ENCODE peak calls at places on chromosomes 1 and 21, in five cellular contexts. K, T, I, H and N are unnamed samples.

GRCh38 chr21:41684381-41685245 is 82.2 kb downstream of the RIPK4 start:
- DNase-seq in K (no peak), T (no peak), H (no peak), I (peak), N (peak)

GRCh38 chr1:181127898-181128453 is 39.5 kb downstream of the IER5 start:
- DNase-seq in I (no peak), H (no peak), K (no peak), T (no peak), N (peak)

GRCh38 chr21:45319461-45320211 is 31.9 kb upstream of the POFUT2 start:
- DNase-seq in T (no peak), K (no peak), I (no peak), H (no peak), N (no peak)

GRCh38 chr1:99858881-99859280 is 8.7 kb downstream of the AGL start:
- DNase-seq in I (no peak), K (no peak), T (no peak), H (no peak), N (no peak)

GRCh38 chr1:200154069-200154767 is 126.7 kb downstream of the NR5A2 start:
- DNase-seq in H (no peak), K (no peak), I (no peak), T (peak), N (peak)

GRCh38 chr1:41482001-41482765 is 2.3 kb downstream of the EDN2 start:
- DNase-seq in I (no peak), T (no peak), H (no peak), K (peak), N (peak)

GRCh38 chr1:175250027-175250426 is 57.5 kb upstream of the KIAA0040 start:
- DNase-seq in H (no peak), T (no peak), K (no peak), I (no peak), N (peak)

GRCh38 chr1:156582388-156583022 is 3.0 kb downstream of the TTC24 start:
- DNase-seq in T (no peak), K (no peak), H (no peak), I (no peak), N (no peak)

GRCh38 chr1:202106340-202107284 is 16.1 kb upstream of the GPR37L1 start:
- DNase-seq in I (no peak), T (peak), H (no peak), K (no peak), N (peak)

GRCh38 chr1:15341634-15342375 is 67.9 kb upstream of the EFHD2 start:
- DNase-seq in H (no peak), T (no peak), K (no peak), I (peak), N (peak)

GRCh38 chr1:168301664-168302320 is 21.1 kb downstream of the TBX19 start:
- DNase-seq in K (no peak), T (no peak), I (peak), H (no peak), N (peak)

GRCh38 chr1:168321945-168322344 is 41.3 kb downstream of the TBX19 start:
- DNase-seq in I (peak), K (no peak), T (no peak), H (no peak), N (peak)

GRCh38 chr1:31441558-31441957 is 28.5 kb downstream of the SERINC2 start:
- DNase-seq in I (no peak), H (no peak), K (no peak), T (no peak), N (no peak)

GRCh38 chr1:219927956-219928790 is at the start of gene SLC30A10:
- DNase-seq in T (peak), K (no peak), H (no peak), I (no peak), N (peak)

GRCh38 chr1:239428311-239428710 is 41.9 kb downstream of the CHRM3 start:
- DNase-seq in H (no peak), I (no peak), K (no peak), T (no peak), N (no peak)

GRCh38 chr1:8764301-8764937 is 53.0 kb downstream of the RERE start:
- DNase-seq in I (no peak), H (no peak), T (no peak), K (no peak), N (no peak)

GRCh38 chr1:8765253-8765652 is 52.2 kb downstream of the RERE start:
- DNase-seq in K (no peak), I (no peak), T (no peak), H (no peak), N (no peak)

GRCh38 chr1:8767006-8767405 is 50.4 kb downstream of the RERE start:
- DNase-seq in T (no peak), I (peak), K (no peak), H (no peak), N (no peak)

DNA sequence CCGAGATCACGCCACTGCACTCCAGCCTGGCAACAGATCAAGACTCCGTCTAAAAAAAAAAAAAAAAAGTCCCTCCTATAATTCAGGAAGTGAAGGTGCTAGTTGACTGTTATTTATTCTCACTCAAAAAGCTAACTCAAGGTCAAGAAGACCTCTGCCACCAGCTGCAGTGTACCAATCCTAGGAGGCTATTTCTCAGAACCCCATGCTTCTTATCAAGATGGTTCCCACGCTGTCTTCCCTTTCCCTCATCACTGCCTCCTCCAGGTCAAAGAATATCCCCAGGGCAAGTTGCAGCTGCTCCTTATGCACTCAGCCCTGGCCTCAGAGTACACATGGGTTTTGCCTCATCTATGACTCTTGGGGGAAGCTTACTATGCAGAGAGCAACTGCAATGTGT is 53.6 kb downstream of the RERE start:
- DNase-seq in T (peak), H (no peak), I (no peak), K (no peak), N (peak)
- H3K4me3 ChIP-seq in T (no peak), H (no peak), I (no peak), K (no peak), N (no peak)

GRCh38 chr1:102790997-102791396 is 317.3 kb downstream of the COL11A1 start:
- DNase-seq in I (peak), H (no peak), K (no peak), T (no peak), N (no peak)
- TF ChIP-seq CTCF in I (peak), H (no peak), K (no peak), T (no peak), N (no peak)

GRCh38 chr1:95042286-95042685 is 30.5 kb downstream of the ALG14 start:
- DNase-seq in K (peak), T (no peak), I (no peak), H (peak), N (no peak)
- H3K4me3 ChIP-seq in K (no peak), T (no peak), I (no peak), H (peak), N (no peak)

DNA sequence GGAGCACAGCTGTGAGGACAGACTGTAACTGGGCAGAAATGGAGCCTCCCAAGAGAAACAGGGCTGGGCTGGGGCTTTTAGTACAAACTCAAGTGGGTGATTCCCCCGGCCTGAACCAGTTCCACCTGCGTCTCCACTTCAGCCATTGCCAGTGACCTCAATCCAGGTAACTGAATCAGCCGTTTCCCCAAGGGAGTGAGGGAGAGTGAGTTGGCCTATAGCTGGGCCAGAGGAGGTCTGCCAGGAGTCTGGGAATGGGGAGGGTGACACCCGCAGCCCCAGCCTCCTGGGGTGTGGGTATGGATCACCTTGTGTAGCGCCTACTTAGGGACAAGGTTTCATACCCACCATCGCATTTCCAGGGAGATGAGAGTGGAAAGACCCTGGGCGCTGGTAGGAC is 8.5 kb downstream of the SLC26A9 start:
- DNase-seq in H (no peak), I (no peak), K (peak), T (no peak), N (peak)
- TF ChIP-seq CTCF in H (no peak), I (no peak), K (no peak), T (no peak), N (no peak)

GRCh38 chr1:37845049-37845646 is 14.2 kb downstream of the MTF1 start:
- DNase-seq in K (no peak), T (no peak), I (no peak), H (no peak), N (peak)
- H3K4me3 ChIP-seq in K (no peak), T (no peak), I (no peak), H (no peak), N (no peak)

DNA sequence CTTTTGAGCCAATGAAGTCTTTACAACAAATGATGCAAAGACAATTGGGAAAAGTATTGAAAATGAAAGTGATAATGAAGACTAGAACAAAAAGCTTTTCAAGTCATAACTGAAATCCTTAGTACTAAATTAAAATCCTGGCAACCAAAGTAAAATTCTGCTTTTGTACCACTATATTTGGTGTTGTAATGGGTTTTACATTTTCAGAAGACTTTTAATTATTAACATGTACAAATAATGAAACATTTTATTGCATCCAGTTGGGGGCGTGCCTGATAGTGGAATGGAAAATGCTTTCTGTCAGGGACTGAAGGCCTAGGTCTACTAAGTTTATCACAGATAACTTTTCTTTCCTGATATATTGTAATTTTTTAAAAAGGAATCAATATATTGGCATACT is 89.4 kb downstream of the SDCCAG8 start:
- DNase-seq in I (no peak), K (no peak), H (no peak), T (no peak), N (no peak)
- TF ChIP-seq CTCF in I (no peak), K (no peak), H (no peak), T (no peak), N (no peak)